ENCODE peak calls at places on chromosomes 2 and 18, in six cellular contexts. T is cardiac fibroblast, A is lower leg skin, S is Peyer's patch, L is foreskin fibroblast, H is AG04450. U is an unnamed sample.

GRCh38 chr2:70552501-70553333 is 909 bp downstream of the TGFA start:
- DNase-seq in A (no peak), S (no peak), H (no peak), L (peak), T (no peak), U (no peak)

GRCh38 chr2:74690571-74690970 is 36.5 kb downstream of the SEMA4F start:
- DNase-seq in A (peak), H (peak), L (peak), T (peak), S (no peak), U (no peak)

GRCh38 chr2:107811376-107811775 is 15.3 kb upstream of the RGPD4 start:
- DNase-seq in H (no peak), L (no peak), A (no peak), T (no peak), S (no peak), U (no peak)

GRCh38 chr2:170405326-170405725 is 227.4 kb downstream of the MYO3B start:
- DNase-seq in S (no peak), A (no peak), T (no peak), H (no peak), L (no peak), U (no peak)

GRCh38 chr2:98099939-98100743 is 13.2 kb downstream of the VWA3B start:
- DNase-seq in T (no peak), H (no peak), S (no peak), L (no peak), A (no peak), U (no peak)

GRCh38 chr2:107001964-107002696 is 116.2 kb upstream of the ST6GAL2 start:
- DNase-seq in L (peak), H (peak), S (no peak), T (no peak), A (no peak), U (peak)

GRCh38 chr2:176081993-176082884 is 1.5 kb downstream of the EVX2 start:
- DNase-seq in T (no peak), L (no peak), S (no peak), H (no peak), A (no peak), U (no peak)

GRCh38 chr2:146623771-146624170 is 1221.1 kb upstream of the ACVR2A start:
- DNase-seq in A (no peak), S (no peak), T (peak), H (peak), L (peak), U (peak)

GRCh38 chr2:224178085-224178484 is 139.0 kb upstream of the SERPINE2 start:
- DNase-seq in L (no peak), T (peak), S (no peak), H (peak), A (no peak), U (no peak)

GRCh38 chr2:178258916-178259315 is 64.6 kb downstream of the OSBPL6 start:
- DNase-seq in A (no peak), L (peak), S (no peak), H (no peak), T (no peak), U (no peak)

GRCh38 chr2:182283512-182283911 is 143.3 kb downstream of the PDE1A start:
- DNase-seq in A (no peak), S (no peak), T (peak), L (no peak), H (no peak), U (no peak)

GRCh38 chr2:216584112-216584511 is 49.1 kb upstream of the IGFBP2 start:
- DNase-seq in A (no peak), L (no peak), H (no peak), T (no peak), S (no peak), U (no peak)

GRCh38 chr2:153354406-153354805 is 124.2 kb downstream of the RPRM start:
- DNase-seq in S (no peak), H (no peak), T (no peak), L (no peak), A (no peak), U (no peak)

GRCh38 chr2:1972428-1972827 is 228.1 kb upstream of the PXDN start:
- DNase-seq in H (no peak), T (peak), A (peak), L (no peak), S (no peak), U (no peak)

GRCh38 chr2:28523873-28524272 is 28.0 kb downstream of the PLB1 start:
- DNase-seq in S (no peak), H (no peak), A (no peak), T (no peak), L (no peak), U (no peak)

GRCh38 chr2:174846941-174847938 is 83.0 kb upstream of the CHRNA1 start:
- DNase-seq in A (no peak), H (peak), L (peak), T (peak), S (no peak), U (peak)

GRCh38 chr2:23924589-23925359 is 2.1 kb downstream of the ATAD2B start:
- DNase-seq in L (no peak), T (no peak), S (no peak), H (no peak), A (no peak), U (no peak)
- H3K4me3 ChIP-seq in L (peak), T (peak), S (peak), H (peak), A (no peak), U (peak)

GRCh38 chr18:27400001-27400400 is 214.9 kb upstream of the CHST9 start:
- DNase-seq in T (no peak), A (no peak), H (no peak), S (no peak), L (no peak), U (no peak)
- TF ChIP-seq CTCF in T (no peak), A (no peak), H (no peak), S (no peak), L (no peak), U (no peak)

DNA sequence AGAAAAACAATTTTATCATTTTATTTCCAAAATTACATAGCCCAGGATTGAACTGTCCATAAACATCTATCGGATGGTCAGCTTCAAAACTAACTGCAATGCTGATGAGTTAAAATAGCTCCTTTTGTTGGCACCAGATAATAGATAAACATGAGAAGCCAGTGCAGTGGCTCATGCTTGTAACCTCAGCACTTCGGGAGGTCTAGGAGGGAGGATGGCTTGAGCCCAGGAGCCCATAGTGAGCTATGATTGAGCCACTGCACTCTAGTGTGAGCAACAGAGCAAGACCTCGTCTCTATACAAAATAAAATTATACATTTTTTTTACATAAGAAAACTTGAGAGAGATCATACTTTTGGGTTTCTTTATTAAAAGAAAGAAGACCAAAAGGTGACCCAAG is 34.6 kb upstream of the IMPA2 start:
- DNase-seq in A (no peak), H (no peak), L (peak), S (no peak), T (peak), U (no peak)
- H3K4me3 ChIP-seq in A (no peak), H (no peak), L (peak), S (peak), T (no peak), U (no peak)

GRCh38 chr2:112880696-112881095 is 30.3 kb upstream of the IL37 start:
- DNase-seq in T (peak), S (no peak), L (no peak), H (no peak), A (no peak), U (no peak)
- TF ChIP-seq CTCF in T (no peak), S (no peak), L (no peak), H (no peak), A (no peak), U (no peak)

DNA sequence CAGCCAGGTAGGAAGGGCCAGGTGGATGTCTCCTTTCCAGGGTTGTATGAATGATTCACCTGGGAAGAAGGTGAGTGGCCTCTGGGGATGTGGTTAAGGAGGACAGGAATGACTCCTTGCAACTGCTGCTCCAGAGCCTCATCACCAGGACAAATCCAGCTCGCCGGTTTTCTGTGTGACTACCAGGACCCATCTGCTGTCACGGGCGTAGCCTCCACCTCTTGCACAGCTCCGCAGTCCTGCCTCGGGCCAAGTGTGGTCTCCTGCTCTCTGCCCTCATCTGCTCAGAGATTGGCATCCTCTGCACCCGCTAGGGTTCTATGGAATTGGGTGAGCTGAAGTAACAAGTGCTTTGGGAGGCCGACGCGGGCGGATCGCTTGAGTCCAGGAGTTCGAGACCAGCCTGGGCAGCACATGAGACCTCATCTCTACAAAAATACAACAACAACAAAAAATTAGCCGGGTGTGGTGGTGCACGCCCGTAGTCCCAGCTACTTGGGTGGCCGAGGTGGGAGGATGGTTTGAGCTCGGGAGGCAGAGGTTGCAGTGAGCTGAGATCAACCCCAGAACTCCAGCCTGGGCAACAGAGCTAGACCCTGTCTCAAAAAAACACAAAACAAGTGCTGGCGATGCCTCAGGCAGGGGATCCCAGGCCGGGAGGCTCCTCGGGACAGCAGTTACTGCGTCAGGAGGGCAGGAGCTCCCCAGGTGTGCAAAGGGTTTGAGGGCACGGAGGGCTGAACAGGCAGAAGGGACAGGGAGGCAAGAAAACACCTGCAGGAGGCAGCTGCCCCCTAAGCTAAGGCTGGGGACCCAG is 831 bp upstream of the D2HGDH start:
- DNase-seq in A (no peak), S (no peak), L (no peak), T (no peak), H (no peak), U (no peak)
- H3K4me3 ChIP-seq in A (peak), S (peak), L (peak), T (peak), H (peak), U (peak)